ENCODE peak calls at places on chromosomes 6 and 20, in nine cellular contexts. A is myocyte; K is central memory CD4-positive, alpha-beta T cell; Y is epithelial cell of esophagus; R is bronchial epithelial cell; Z is GM04504; B is GF-D8; G is D341Med; H is WTC11. S is an unnamed sample.

GRCh38 chr20:10919549-10920140 is 245.8 kb upstream of the JAG1 start:
- DNase-seq in A (no peak), K (no peak), Y (peak; percentile 88), R (peak; percentile 92), Z (no peak), B (no peak), G (no peak), H (no peak), S (no peak)

GRCh38 chr6:158085261-158086053 is 82.6 kb downstream of the SERAC1 start:
- DNase-seq in A (no peak), K (no peak), Y (no peak), R (no peak), Z (no peak), B (no peak), G (no peak), H (no peak), S (no peak)

GRCh38 chr6:111987295-111987694 is 66.6 kb upstream of the CCN6 start:
- DNase-seq in A (peak; percentile 47), K (no peak), Y (peak; percentile 95), R (peak; percentile 93), Z (no peak), B (no peak), G (no peak), H (no peak), S (no peak)

GRCh38 chr6:1311400-1312192 is at the start of gene FOXQ1:
- DNase-seq in A (no peak), K (no peak), Y (peak; percentile 82), R (peak; percentile 58), Z (no peak), B (no peak), G (peak; percentile 93), H (peak; percentile 70), S (peak; percentile 98)

GRCh38 chr6:127471379-127472255 is 12.4 kb upstream of the KIAA0408 start:
- DNase-seq in A (no peak), K (no peak), Y (no peak), R (no peak), Z (no peak), B (no peak), G (no peak), H (no peak), S (no peak)

GRCh38 chr6:39157511-39157910 is 42.5 kb upstream of the SAYSD1 start:
- DNase-seq in A (no peak), K (no peak), Y (no peak), R (no peak), Z (no peak), B (no peak), G (no peak), H (no peak), S (no peak)

GRCh38 chr6:15620616-15621015 is 42.2 kb downstream of the DTNBP1 start:
- DNase-seq in A (no peak), K (no peak), Y (no peak), R (no peak), Z (no peak), B (no peak), G (peak; percentile 64), H (no peak), S (no peak)

GRCh38 chr6:69408886-69409285 is 387.9 kb downstream of the LMBRD1 start:
- DNase-seq in A (no peak), K (no peak), Y (no peak), R (no peak), Z (no peak), B (no peak), G (no peak), H (no peak), S (no peak)

GRCh38 chr20:7375905-7376304 is 564.4 kb downstream of the HAO1 start:
- DNase-seq in A (peak; percentile 18), K (no peak), Y (peak; percentile 48), R (peak; percentile 39), Z (no peak), B (no peak), G (no peak), H (no peak), S (peak; percentile 43)

GRCh38 chr6:159691133-159691962 is 1.7 kb downstream of the SOD2 start:
- DNase-seq in A (peak; percentile 73), K (peak; percentile 58), Y (peak; percentile 87), R (peak; percentile 86), Z (peak; percentile 63), B (peak; percentile 72), G (no peak), H (no peak), S (no peak)